ENCODE peak calls at places on chromosomes 11 and 22, in five cellular contexts. One of them, this sample, is unnamed.

GRCh38 chr11:100574894-100575769 is 112.0 kb upstream of the ARHGAP42 start:
- DNase-seq in A549: no peak
- DNase-seq in body of pancreas: no peak
- DNase-seq in heart left ventricle: no peak
- DNase-seq in bronchial epithelial cell: peak; percentile 61
- DNase-seq in this sample: peak; percentile 61

GRCh38 chr11:132520199-132520598 is 1012.1 kb downstream of the OPCML start:
- DNase-seq in A549: no peak
- DNase-seq in heart left ventricle: no peak
- DNase-seq in body of pancreas: no peak
- DNase-seq in bronchial epithelial cell: no peak
- DNase-seq in this sample: no peak

GRCh38 chr11:33195391-33196190 is 34.3 kb upstream of the CSTF3 start:
- DNase-seq in heart left ventricle: no peak
- DNase-seq in bronchial epithelial cell: peak; percentile 34
- DNase-seq in A549: no peak
- DNase-seq in body of pancreas: peak; percentile 46
- DNase-seq in this sample: peak; percentile 55

GRCh38 chr11:957201-957920 is 31.7 kb downstream of the AP2A2 start:
- DNase-seq in body of pancreas: no peak
- DNase-seq in A549: no peak
- DNase-seq in heart left ventricle: no peak
- DNase-seq in bronchial epithelial cell: no peak
- DNase-seq in this sample: peak; percentile 52

GRCh38 chr11:130599073-130599654 is 150.7 kb downstream of the ADAMTS15 start:
- DNase-seq in heart left ventricle: peak; percentile 45
- DNase-seq in bronchial epithelial cell: no peak
- DNase-seq in body of pancreas: peak; percentile 42
- DNase-seq in A549: no peak
- DNase-seq in this sample: peak; percentile 11

GRCh38 chr11:21142007-21142406 is 472.6 kb downstream of the NELL1 start:
- DNase-seq in bronchial epithelial cell: peak; percentile 35
- DNase-seq in body of pancreas: no peak
- DNase-seq in A549: no peak
- DNase-seq in heart left ventricle: no peak
- DNase-seq in this sample: peak; percentile 33

GRCh38 chr22:32326647-32327046 is 31.0 kb upstream of the RFPL3 start:
- DNase-seq in A549: no peak
- DNase-seq in body of pancreas: no peak
- DNase-seq in bronchial epithelial cell: no peak
- DNase-seq in heart left ventricle: no peak
- DNase-seq in this sample: no peak

GRCh38 chr11:81674211-81674610 is 1059.5 kb downstream of the FAM181B start:
- DNase-seq in body of pancreas: no peak
- DNase-seq in bronchial epithelial cell: no peak
- DNase-seq in heart left ventricle: no peak
- DNase-seq in A549: no peak
- DNase-seq in this sample: no peak

GRCh38 chr11:71481101-71481960 is 28.3 kb downstream of the NADSYN1 start:
- DNase-seq in heart left ventricle: no peak
- DNase-seq in body of pancreas: no peak
- DNase-seq in A549: no peak
- DNase-seq in bronchial epithelial cell: peak; percentile 7
- DNase-seq in this sample: peak; percentile 67

GRCh38 chr11:62443390-62444201 is 24.8 kb downstream of the SCGB1A1 start:
- DNase-seq in heart left ventricle: no peak
- DNase-seq in bronchial epithelial cell: no peak
- DNase-seq in body of pancreas: peak; percentile 38
- DNase-seq in A549: no peak
- DNase-seq in this sample: no peak

GRCh38 chr11:68670208-68670992 is 13.9 kb upstream of the GAL start:
- DNase-seq in A549: no peak
- DNase-seq in body of pancreas: no peak
- DNase-seq in heart left ventricle: no peak
- DNase-seq in bronchial epithelial cell: no peak
- DNase-seq in this sample: no peak

GRCh38 chr11:115996125-115996807 is 492.1 kb upstream of the CADM1 start:
- DNase-seq in heart left ventricle: no peak
- DNase-seq in A549: no peak
- DNase-seq in bronchial epithelial cell: no peak
- DNase-seq in body of pancreas: no peak
- DNase-seq in this sample: no peak

GRCh38 chr22:29810156-29810555 is 27.9 kb downstream of the ASCC2 start:
- DNase-seq in body of pancreas: no peak
- DNase-seq in A549: no peak
- DNase-seq in heart left ventricle: no peak
- DNase-seq in bronchial epithelial cell: no peak
- DNase-seq in this sample: no peak

GRCh38 chr11:108734956-108735559 is 70.2 kb downstream of the DDX10 start:
- DNase-seq in A549: no peak
- DNase-seq in bronchial epithelial cell: peak; percentile 52
- DNase-seq in body of pancreas: no peak
- DNase-seq in heart left ventricle: no peak
- DNase-seq in this sample: peak; percentile 44

GRCh38 chr11:112606656-112607055 is 346.0 kb upstream of the PLET1 start:
- DNase-seq in bronchial epithelial cell: no peak
- DNase-seq in body of pancreas: no peak
- DNase-seq in heart left ventricle: no peak
- DNase-seq in A549: no peak
- DNase-seq in this sample: no peak

GRCh38 chr11:65593518-65594414 is 1.8 kb downstream of the KCNK7 start:
- DNase-seq in body of pancreas: no peak
- DNase-seq in A549: no peak
- DNase-seq in heart left ventricle: no peak
- DNase-seq in bronchial epithelial cell: no peak
- DNase-seq in this sample: no peak
- H3K4me3 ChIP-seq in body of pancreas: no peak overlapping the region
- H3K4me3 ChIP-seq in A549: no peak overlapping the region
- H3K4me3 ChIP-seq in heart left ventricle: no peak overlapping the region
- H3K4me3 ChIP-seq in bronchial epithelial cell: no peak overlapping the region
- H3K4me3 ChIP-seq in this sample: no peak overlapping the region

DNA sequence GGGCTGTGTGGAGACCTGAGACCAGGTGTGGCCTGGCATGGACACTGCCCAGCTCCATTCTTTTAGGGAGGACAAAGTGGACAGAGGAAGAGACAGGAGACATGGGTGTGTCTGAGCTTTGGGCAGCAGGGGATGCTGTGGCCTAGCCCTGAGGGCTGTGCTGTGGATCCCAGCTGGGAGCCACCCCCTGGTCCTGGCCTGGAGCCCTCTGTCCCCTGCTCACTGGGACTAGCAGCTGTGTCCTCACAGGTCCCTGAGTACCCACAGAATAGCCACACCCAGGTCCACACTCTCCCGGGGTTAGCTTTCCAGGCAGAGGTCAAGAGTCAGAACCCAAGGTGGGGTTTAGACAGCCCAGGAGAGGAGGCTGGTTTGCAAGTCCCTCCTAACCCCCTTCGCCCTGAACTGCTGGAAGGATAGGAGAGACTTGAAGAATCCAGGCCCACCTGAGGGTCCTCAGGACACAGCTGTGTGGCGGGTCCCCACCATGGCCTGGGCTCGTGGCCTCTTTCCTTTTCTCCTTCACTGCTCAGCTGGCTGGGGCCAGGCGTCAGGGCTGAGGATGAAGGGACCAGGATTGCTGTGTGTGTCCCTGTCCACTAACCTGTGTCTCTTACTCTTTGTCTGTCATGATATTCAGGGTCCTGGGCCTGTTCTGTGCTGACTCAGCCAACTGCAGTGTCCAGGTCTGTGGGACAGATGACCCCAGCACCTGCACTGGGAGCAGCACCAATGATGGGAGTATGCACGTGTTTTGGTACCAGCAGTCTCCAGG is 78.5 kb upstream of the VPREB1 start:
- DNase-seq in bronchial epithelial cell: no peak
- DNase-seq in A549: no peak
- DNase-seq in body of pancreas: no peak
- DNase-seq in heart left ventricle: no peak
- DNase-seq in this sample: no peak
- H3K4me3 ChIP-seq in bronchial epithelial cell: no peak overlapping the region
- H3K4me3 ChIP-seq in A549: no peak overlapping the region
- H3K4me3 ChIP-seq in body of pancreas: no peak overlapping the region
- H3K4me3 ChIP-seq in heart left ventricle: no peak overlapping the region
- H3K4me3 ChIP-seq in this sample: no peak overlapping the region

GRCh38 chr11:27041141-27041869 is 690 bp downstream of the BBOX1 start:
- DNase-seq in body of pancreas: no peak
- DNase-seq in bronchial epithelial cell: no peak
- DNase-seq in A549: no peak
- DNase-seq in heart left ventricle: no peak
- DNase-seq in this sample: peak; percentile 59

GRCh38 chr11:27039873-27040272 is 742 bp upstream of the BBOX1 start:
- DNase-seq in body of pancreas: no peak
- DNase-seq in bronchial epithelial cell: no peak
- DNase-seq in A549: no peak
- DNase-seq in heart left ventricle: no peak
- DNase-seq in this sample: no peak

DNA sequence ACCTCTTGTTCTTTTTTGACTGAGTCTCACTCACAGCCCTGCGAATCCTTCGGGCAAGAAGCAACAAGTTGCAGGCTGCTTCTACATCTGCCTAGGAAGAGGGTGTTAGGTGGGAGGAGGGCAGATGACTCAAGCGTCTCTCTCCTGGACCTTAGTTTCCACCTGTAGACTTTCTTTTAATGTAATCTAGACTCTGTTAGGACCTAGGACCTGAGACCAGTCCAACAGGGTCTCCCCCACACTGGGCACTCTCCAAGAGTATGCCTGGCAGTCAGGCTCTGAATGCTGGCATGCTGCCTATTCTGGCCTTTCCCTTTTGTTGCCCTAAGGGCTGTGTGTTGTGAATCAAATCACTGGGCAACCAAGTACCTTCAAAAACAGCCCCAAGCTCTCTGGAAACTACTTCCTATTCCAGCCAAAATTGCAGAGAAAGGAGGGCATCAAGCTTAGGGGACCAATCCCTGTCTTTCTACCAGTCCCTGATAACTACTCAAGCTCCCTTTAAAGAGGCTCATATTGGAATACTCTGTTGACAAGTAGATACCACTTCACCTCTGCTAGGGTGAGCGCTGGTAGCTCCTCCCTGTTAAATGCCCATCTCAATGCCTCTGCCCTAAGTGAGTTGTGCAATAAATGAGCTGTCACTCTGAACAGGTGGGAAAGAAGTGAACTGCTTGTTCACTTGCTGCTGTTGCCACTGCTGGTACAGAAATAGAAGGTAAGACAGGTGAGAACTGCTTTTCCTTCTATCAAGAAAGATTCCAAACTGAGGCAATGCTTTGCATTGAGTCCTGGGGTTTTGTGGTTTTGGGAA is at the start of gene BBOX1:
- DNase-seq in A549: no peak
- DNase-seq in body of pancreas: peak; percentile 25
- DNase-seq in bronchial epithelial cell: peak; percentile 97
- DNase-seq in heart left ventricle: no peak
- DNase-seq in this sample: peak; percentile 96
- H3K4me3 ChIP-seq in A549: no peak within 1 kb of the TSS
- H3K4me3 ChIP-seq in body of pancreas: no peak within 1 kb of the TSS
- H3K4me3 ChIP-seq in bronchial epithelial cell: no peak within 1 kb of the TSS
- H3K4me3 ChIP-seq in heart left ventricle: no peak within 1 kb of the TSS
- H3K4me3 ChIP-seq in this sample: peak within 1 kb of the TSS; percentile 52

DNA sequence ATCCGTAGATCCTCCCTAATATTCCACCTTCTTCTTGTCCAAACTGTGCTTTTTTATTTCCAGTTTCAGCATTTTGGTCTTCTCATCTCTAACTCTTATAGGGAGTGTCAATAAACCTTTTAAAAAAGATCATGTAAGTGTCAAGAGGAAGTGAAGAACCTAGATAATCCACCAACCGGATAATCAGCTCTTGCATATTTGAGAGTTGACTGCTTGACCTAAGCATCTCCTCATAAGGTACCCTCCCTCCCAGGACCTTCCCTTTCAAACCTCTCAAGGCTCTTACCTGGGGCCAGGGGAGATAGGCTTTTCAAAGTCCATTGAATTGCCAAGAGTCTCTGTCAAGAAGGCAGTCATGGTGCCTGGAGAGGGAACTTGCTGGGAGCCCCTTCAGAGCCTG is 691 bp upstream of the EHF start:
- DNase-seq in A549: no peak
- DNase-seq in body of pancreas: no peak
- DNase-seq in heart left ventricle: no peak
- DNase-seq in bronchial epithelial cell: no peak
- DNase-seq in this sample: no peak
- H3K4me3 ChIP-seq in A549: no peak overlapping the region
- H3K4me3 ChIP-seq in body of pancreas: no peak overlapping the region
- H3K4me3 ChIP-seq in heart left ventricle: no peak overlapping the region
- H3K4me3 ChIP-seq in bronchial epithelial cell: peak overlapping the region; percentile 9
- H3K4me3 ChIP-seq in this sample: peak overlapping the region; percentile 47